ENCODE peak calls at places on chromosomes 5 and 9, in four cellular contexts. W, B, R and H are unnamed samples.

GRCh38 chr9:78064075-78064474 is 32.5 kb upstream of the GNAQ start:
- DNase-seq in W (no peak), R (no peak), B (no peak), H (no peak)

GRCh38 chr9:111029260-111029659 is 9.0 kb downstream of the LPAR1 start:
- DNase-seq in W (no peak), R (no peak), B (no peak), H (no peak)

GRCh38 chr9:90007516-90008430 is 403.0 kb downstream of the GADD45G start:
- DNase-seq in W (no peak), B (no peak), R (no peak), H (no peak)

GRCh38 chr9:32741706-32742105 is 41.6 kb upstream of the TMEM215 start:
- DNase-seq in B (no peak), W (no peak), R (no peak), H (no peak)

GRCh38 chr5:180976518-180976917 is 12.1 kb upstream of the BTNL3 start:
- DNase-seq in B (no peak), W (no peak), R (no peak), H (no peak)

GRCh38 chr5:52743970-52744369 is 43.7 kb upstream of the ITGA1 start:
- DNase-seq in W (no peak), B (peak; percentile 9), R (no peak), H (peak; percentile 76)

GRCh38 chr5:61229416-61229815 is 67.1 kb upstream of the SMIM15 start:
- DNase-seq in B (no peak), W (no peak), R (no peak), H (no peak)

GRCh38 chr9:8809747-8810146 is 1010.2 kb upstream of the DMAC1 start:
- DNase-seq in R (no peak), W (no peak), B (no peak), H (no peak)

GRCh38 chr5:163846512-163846911 is 341.1 kb downstream of the MAT2B start:
- DNase-seq in B (no peak), W (no peak), R (no peak), H (no peak)

DNA sequence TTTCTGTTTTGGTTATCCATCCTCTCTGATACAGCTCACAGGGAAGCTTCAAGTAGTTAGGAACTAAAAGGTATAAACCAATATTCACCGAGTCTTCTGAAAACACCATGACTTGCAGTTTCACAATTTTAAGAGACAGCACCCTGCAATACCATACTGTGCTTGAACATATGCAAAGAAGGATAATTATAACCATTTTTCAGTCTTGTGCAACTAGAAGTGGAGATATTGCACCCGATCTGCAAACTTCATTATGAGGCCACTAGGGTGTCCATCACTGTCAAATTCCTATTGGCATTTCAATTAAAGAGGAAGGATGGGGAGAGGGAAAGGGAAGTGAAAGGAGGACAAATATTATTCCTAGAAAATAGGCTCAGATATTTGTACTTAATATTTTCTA is 32.4 kb upstream of the CEP120 start:
- DNase-seq in R (no peak), B (peak; percentile 24), W (no peak), H (no peak)
- TF ChIP-seq CTCF in R (no peak), B (peak; percentile 14), W (no peak), H (no peak)

GRCh38 chr5:4295663-4296339 is 700.2 kb downstream of the IRX1 start:
- DNase-seq in R (no peak), W (no peak), B (no peak), H (peak; percentile 2)
- TF ChIP-seq CTCF in R (no peak), W (peak; percentile 15), B (no peak), H (peak; percentile 32)

GRCh38 chr5:109668237-109668636 is 21.5 kb upstream of the MAN2A1 start:
- DNase-seq in W (no peak), R (no peak), B (no peak), H (no peak)

GRCh38 chr5:109668668-109669422 is 20.9 kb upstream of the MAN2A1 start:
- DNase-seq in R (no peak), W (no peak), B (no peak), H (no peak)
- TF ChIP-seq CTCF in R (no peak), W (no peak), B (no peak), H (no peak)

GRCh38 chr9:120859361-120859760 is 16.6 kb upstream of the PSMD5 start:
- DNase-seq in B (no peak), W (no peak), R (no peak), H (no peak)
- TF ChIP-seq CTCF in B (no peak), W (no peak), R (no peak), H (no peak)

GRCh38 chr9:136742640-136743391 is at the start of gene LCN10:
- DNase-seq in R (no peak), B (no peak), W (no peak), H (no peak)
- TF ChIP-seq CTCF in R (no peak), B (peak; percentile 46), W (no peak), H (no peak)

GRCh38 chr9:76662476-76663281 is 101.6 kb upstream of the PCA3 start:
- DNase-seq in B (no peak), R (no peak), W (no peak), H (no peak)
- TF ChIP-seq CTCF in B (no peak), R (no peak), W (no peak), H (no peak)

GRCh38 chr9:69074801-69075200 is 39.2 kb downstream of the FXN start:
- DNase-seq in R (no peak), B (no peak), W (no peak), H (no peak)
- TF ChIP-seq CTCF in R (no peak), B (no peak), W (no peak), H (no peak)